ENCODE peak calls at places on chromosomes 11 and 22, in four cellular contexts. E is endodermal cell, Q is PC-9, T is A549. L is an unnamed sample.

GRCh38 chr11:13984616-13985474 is 22.3 kb downstream of the SPON1 start:
- DNase-seq in E (no peak), Q (no peak), T (no peak), L (no peak)

GRCh38 chr11:66692871-66693331 is 15.2 kb upstream of the RBM4B start:
- DNase-seq in E (no peak), Q (no peak), T (no peak), L (no peak)

GRCh38 chr11:97009613-97010012 is 619.8 kb downstream of the JRKL start:
- DNase-seq in E (no peak), Q (no peak), T (no peak), L (no peak)

GRCh38 chr11:128686745-128687177 is 7.1 kb upstream of the FLI1 start:
- DNase-seq in E (peak; percentile 80), Q (no peak), T (peak; percentile 15), L (peak; percentile 47)

GRCh38 chr11:4960877-4961276 is 5.4 kb upstream of the OR51A2 start:
- DNase-seq in E (no peak), Q (no peak), T (no peak), L (no peak)

GRCh38 chr22:32622004-32622761 is 147.6 kb downstream of the FBXO7 start:
- DNase-seq in E (peak; percentile 89), Q (peak; percentile 30), T (no peak), L (no peak)

GRCh38 chr11:130180491-130180890 is 20.9 kb downstream of the ST14 start:
- DNase-seq in E (no peak), Q (no peak), T (no peak), L (no peak)

GRCh38 chr11:62553839-62554361 is 7.3 kb upstream of the AHNAK start:
- DNase-seq in E (peak; percentile 55), Q (peak; percentile 74), T (peak; percentile 78), L (peak; percentile 81)

GRCh38 chr11:130121430-130121978 is 38.1 kb upstream of the ST14 start:
- DNase-seq in E (no peak), Q (no peak), T (no peak), L (no peak)

GRCh38 chr11:6746626-6747025 is 25.1 kb downstream of the OR2AG2 start:
- DNase-seq in E (no peak), Q (no peak), T (no peak), L (no peak)

GRCh38 chr22:29245626-29246385 is 22.0 kb downstream of the RHBDD3 start:
- DNase-seq in E (peak; percentile 91), Q (peak; percentile 52), T (peak; percentile 55), L (peak; percentile 42)

GRCh38 chr22:31148953-31149627 is 8.8 kb upstream of the PLA2G3 start:
- DNase-seq in E (peak; percentile 93), Q (peak; percentile 71), T (peak; percentile 72), L (peak; percentile 75)

GRCh38 chr11:114073506-114074381 is 14.2 kb downstream of the ZBTB16 start:
- DNase-seq in E (peak; percentile 64), Q (no peak), T (no peak), L (no peak)

GRCh38 chr11:17343907-17344306 is 7.7 kb upstream of the NCR3LG1 start:
- DNase-seq in E (peak; percentile 52), Q (no peak), T (peak; percentile 10), L (peak; percentile 59)

DNA sequence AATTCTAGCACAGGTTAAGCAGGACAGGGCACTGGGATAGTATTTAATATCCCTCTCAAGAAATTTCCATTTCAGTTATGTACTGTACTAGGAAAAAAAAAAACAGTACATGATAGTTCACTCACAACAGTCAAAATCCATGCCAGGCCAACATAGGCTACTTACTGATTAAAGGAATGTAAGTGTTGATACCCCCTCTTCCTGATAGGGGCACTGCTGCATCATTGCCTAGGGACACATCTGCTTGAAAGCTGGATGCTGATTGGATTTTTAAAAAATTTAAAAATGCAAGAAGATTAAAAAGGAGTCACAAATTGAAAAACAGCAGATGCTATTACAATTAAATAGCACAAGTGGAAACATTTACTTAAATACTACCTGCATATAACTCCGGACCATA is 43.4 kb downstream of the APOL5 start:
- DNase-seq in E (no peak), Q (no peak), T (peak; percentile 33), L (no peak)
- TF ChIP-seq CTCF in E (peak; percentile 73), Q (peak; percentile 43), T (peak; percentile 21), L (peak; percentile 25)

DNA sequence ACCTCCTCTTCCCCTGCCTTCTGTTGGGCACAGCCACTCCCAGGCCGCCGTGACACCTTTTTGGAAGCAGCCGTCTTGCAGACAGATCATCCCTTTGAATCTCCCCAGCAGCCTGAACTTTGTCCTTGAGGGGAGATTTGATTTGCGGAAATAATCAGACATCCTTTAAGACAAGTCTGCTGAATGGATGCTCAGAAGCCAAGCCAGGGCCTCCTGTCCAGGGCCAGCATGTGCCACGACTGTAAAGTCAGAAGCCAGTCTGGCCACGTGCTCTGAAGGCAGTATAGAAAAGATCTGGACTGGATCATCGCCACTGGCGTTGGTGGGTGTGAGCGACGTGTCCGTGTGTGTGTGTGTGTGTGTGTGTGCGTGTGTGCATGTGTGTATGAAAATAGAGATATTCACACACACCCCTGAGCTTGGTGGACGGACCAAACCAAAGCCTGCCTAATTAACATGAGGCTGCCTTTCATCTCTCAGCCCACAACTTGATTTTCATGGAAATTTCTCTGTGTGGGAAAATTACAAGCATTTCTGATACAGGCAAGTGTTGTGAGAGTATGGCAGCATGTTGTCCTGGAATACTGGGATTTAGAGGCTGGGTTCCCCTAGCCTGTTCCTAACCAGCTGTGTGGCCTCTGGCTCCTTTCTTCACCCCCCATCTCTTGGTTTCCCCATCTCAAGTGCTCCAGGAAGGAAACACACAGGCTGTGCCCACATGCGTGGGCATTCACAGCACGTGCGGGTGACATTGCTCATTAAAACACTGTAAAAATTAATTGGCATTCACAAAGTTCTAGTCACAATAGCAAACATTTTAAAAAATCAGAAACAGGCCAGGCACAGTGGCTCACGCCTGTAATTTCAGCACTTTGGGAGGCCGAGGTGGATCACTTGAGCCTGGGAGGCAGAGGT is 61.8 kb upstream of the WNT7B start:
- DNase-seq in E (peak; percentile 39), Q (no peak), T (no peak), L (no peak)
- H3K27ac ChIP-seq in E (no peak overlapping the region), Q (no peak overlapping the region), T (no peak overlapping the region), L (peak overlapping the region; percentile 95)

GRCh38 chr11:33437529-33437928 is 180.3 kb downstream of the HIPK3 start:
- DNase-seq in E (no peak), Q (no peak), T (no peak), L (no peak)
- TF ChIP-seq CTCF in E (no peak), Q (no peak), T (no peak), L (no peak)

GRCh38 chr11:27380796-27381195 is 17.8 kb upstream of the CCDC34 start:
- DNase-seq in E (no peak), Q (no peak), T (no peak), L (no peak)

GRCh38 chr11:27383645-27384044 is 20.6 kb upstream of the CCDC34 start:
- DNase-seq in E (no peak), Q (no peak), T (no peak), L (no peak)

GRCh38 chr11:27381238-27381666 is 18.2 kb upstream of the CCDC34 start:
- DNase-seq in E (no peak), Q (no peak), T (peak; percentile 39), L (no peak)

GRCh38 chr11:27375370-27375769 is 12.4 kb upstream of the CCDC34 start:
- DNase-seq in E (no peak), Q (no peak), T (no peak), L (no peak)

DNA sequence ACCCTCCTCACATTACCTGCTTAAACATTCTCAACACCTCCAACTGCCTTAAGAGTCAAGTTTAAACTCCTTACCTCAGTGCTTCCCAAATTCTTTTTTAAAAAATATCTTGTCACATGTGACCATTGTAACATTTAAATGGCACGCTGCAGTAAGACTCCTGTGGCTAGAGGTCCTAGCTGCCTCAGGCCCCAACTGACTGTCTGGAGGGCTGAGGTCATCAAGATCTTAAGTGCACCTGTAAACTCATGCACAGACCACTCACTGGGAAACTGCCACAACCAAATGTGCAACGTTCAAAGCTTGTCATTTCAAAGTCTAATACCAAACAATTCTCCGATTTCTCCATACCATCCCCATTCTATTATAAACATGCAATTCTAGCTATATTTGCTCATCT is 16.4 kb upstream of the CCDC34 start:
- DNase-seq in E (no peak), Q (no peak), T (no peak), L (no peak)
- H3K27ac ChIP-seq in E (no peak overlapping the region), Q (no peak overlapping the region), T (no peak overlapping the region), L (no peak overlapping the region)

GRCh38 chr11:57087966-57088365 is 93.8 kb upstream of the LRRC55 start:
- DNase-seq in E (no peak), Q (no peak), T (no peak), L (no peak)

GRCh38 chr11:57082125-57082524 is 93.4 kb downstream of the OR5AK2 start:
- DNase-seq in E (no peak), Q (no peak), T (no peak), L (no peak)

GRCh38 chr11:57081356-57081755 is 92.6 kb downstream of the OR5AK2 start:
- DNase-seq in E (peak; percentile 57), Q (no peak), T (no peak), L (no peak)

GRCh38 chr11:57083641-57084385 is 95.1 kb downstream of the OR5AK2 start:
- DNase-seq in E (no peak), Q (no peak), T (peak; percentile 35), L (no peak)

GRCh38 chr11:57085604-57086003 is 96.1 kb upstream of the LRRC55 start:
- DNase-seq in E (no peak), Q (no peak), T (peak; percentile 16), L (no peak)
- TF ChIP-seq CTCF in E (peak; percentile 60), Q (peak; percentile 50), T (no peak), L (no peak)

DNA sequence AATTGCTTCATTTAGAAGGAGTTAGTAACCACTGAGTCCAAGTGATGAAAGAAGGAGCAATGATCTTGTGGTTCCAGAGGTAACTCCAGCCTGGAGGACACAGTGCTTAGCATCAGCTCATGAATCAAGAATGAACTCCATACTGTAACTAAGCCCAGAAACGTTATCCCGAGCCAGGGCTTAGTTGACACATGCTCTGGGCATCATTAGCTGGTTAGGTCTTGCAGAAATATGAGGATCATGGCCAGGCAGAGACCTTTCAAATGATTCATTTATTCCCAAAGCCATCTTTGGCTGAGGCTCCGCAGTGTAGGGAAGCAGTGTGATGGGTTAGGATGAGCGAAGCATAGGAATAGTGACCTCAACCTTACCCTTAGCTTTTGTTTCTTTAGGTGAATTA is 277.4 kb downstream of the FAM76B start:
- DNase-seq in E (no peak), Q (no peak), T (peak; percentile 36), L (peak; percentile 34)
- H3K27ac ChIP-seq in E (no peak overlapping the region), Q (no peak overlapping the region), T (peak overlapping the region; percentile 39), L (peak overlapping the region; percentile 59)

GRCh38 chr11:117908261-117908895 is 20.8 kb downstream of the TMPRSS13 start:
- DNase-seq in E (peak; percentile 71), Q (no peak), T (no peak), L (no peak)
- TF ChIP-seq CTCF in E (peak; percentile 19), Q (no peak), T (no peak), L (no peak)

GRCh38 chr11:12160680-12161079 is 50.3 kb downstream of the MICAL2 start:
- DNase-seq in E (peak; percentile 43), Q (no peak), T (no peak), L (no peak)
- H3K27ac ChIP-seq in E (no peak overlapping the region), Q (no peak overlapping the region), T (peak overlapping the region; percentile 72), L (peak overlapping the region; percentile 52)

GRCh38 chr11:33542921-33543320 is 157.7 kb downstream of the C11orf91 start:
- DNase-seq in E (peak; percentile 91), Q (peak; percentile 58), T (peak; percentile 55), L (peak; percentile 59)
- TF ChIP-seq CTCF in E (peak; percentile 85), Q (peak; percentile 84), T (peak; percentile 68), L (peak; percentile 17)